ENCODE peak calls at places on chromosome 16, in five cellular contexts. One of them, this sample, is unnamed.
A peak's percentile ranks its signal among the peaks of the same experiment; 100 is the strongest.

GRCh38 chr16:1791256-1791942 is 2.1 kb downstream of the IGFALS start:
- DNase-seq in trophoblast cell: no peak
- DNase-seq in H1: no peak
- DNase-seq in H9: peak; percentile 31
- DNase-seq in mesenchymal stem cell: no peak
- DNase-seq in this sample: no peak

GRCh38 chr16:79618712-79619050 is 18.1 kb upstream of the MAF start:
- DNase-seq in trophoblast cell: no peak
- DNase-seq in H1: no peak
- DNase-seq in H9: no peak
- DNase-seq in mesenchymal stem cell: no peak
- DNase-seq in this sample: no peak

GRCh38 chr16:22685162-22685830 is 128.7 kb upstream of the HS3ST2 start:
- DNase-seq in trophoblast cell: no peak
- DNase-seq in H1: no peak
- DNase-seq in H9: no peak
- DNase-seq in mesenchymal stem cell: peak; percentile 14
- DNase-seq in this sample: no peak

GRCh38 chr16:19168173-19169080 is at the start of gene SYT17:
- DNase-seq in trophoblast cell: peak; percentile 76
- DNase-seq in H1: no peak
- DNase-seq in H9: no peak
- DNase-seq in mesenchymal stem cell: peak; percentile 45
- DNase-seq in this sample: peak; percentile 21

GRCh38 chr16:80585764-80586163 is 45.0 kb downstream of the DYNLRB2 start:
- DNase-seq in trophoblast cell: no peak
- DNase-seq in H1: no peak
- DNase-seq in H9: no peak
- DNase-seq in mesenchymal stem cell: no peak
- DNase-seq in this sample: no peak

GRCh38 chr16:69861276-69862030 is 89.7 kb upstream of the CLEC18A start:
- DNase-seq in trophoblast cell: no peak
- DNase-seq in H1: no peak
- DNase-seq in H9: no peak
- DNase-seq in mesenchymal stem cell: peak; percentile 63
- DNase-seq in this sample: no peak

GRCh38 chr16:9092963-9093477 is 1.6 kb downstream of the HAPSTR1 start:
- DNase-seq in trophoblast cell: peak; percentile 55
- DNase-seq in H1: no peak
- DNase-seq in H9: no peak
- DNase-seq in mesenchymal stem cell: no peak
- DNase-seq in this sample: no peak

GRCh38 chr16:31700530-31701388 is 172.8 kb upstream of the ZNF267 start:
- DNase-seq in trophoblast cell: peak; percentile 55
- DNase-seq in H1: no peak
- DNase-seq in H9: no peak
- DNase-seq in mesenchymal stem cell: peak; percentile 80
- DNase-seq in this sample: peak; percentile 62

GRCh38 chr16:18788828-18789514 is 1.2 kb downstream of the RPS15A start:
- DNase-seq in trophoblast cell: no peak
- DNase-seq in H1: no peak
- DNase-seq in H9: no peak
- DNase-seq in mesenchymal stem cell: no peak
- DNase-seq in this sample: no peak

GRCh38 chr16:4097826-4098240 is 18.4 kb downstream of the ADCY9 start:
- DNase-seq in trophoblast cell: peak; percentile 39
- DNase-seq in H1: no peak
- DNase-seq in H9: no peak
- DNase-seq in mesenchymal stem cell: peak; percentile 85
- DNase-seq in this sample: no peak

GRCh38 chr16:15885560-15886001 is 2.8 kb downstream of the CEP20 start:
- DNase-seq in trophoblast cell: no peak
- DNase-seq in H1: no peak
- DNase-seq in H9: no peak
- DNase-seq in mesenchymal stem cell: peak; percentile 3
- DNase-seq in this sample: no peak

GRCh38 chr16:70699696-70700095 is 13.8 kb upstream of the MTSS2 start:
- DNase-seq in trophoblast cell: no peak
- DNase-seq in H1: no peak
- DNase-seq in H9: no peak
- DNase-seq in mesenchymal stem cell: no peak
- DNase-seq in this sample: no peak

GRCh38 chr16:85923153-85924021 is 24.4 kb downstream of the IRF8 start:
- DNase-seq in trophoblast cell: peak; percentile 66
- DNase-seq in H1: no peak
- DNase-seq in H9: no peak
- DNase-seq in mesenchymal stem cell: peak; percentile 98
- DNase-seq in this sample: no peak

GRCh38 chr16:23367988-23368387 is 65.9 kb downstream of the SCNN1B start:
- DNase-seq in trophoblast cell: no peak
- DNase-seq in H1: no peak
- DNase-seq in H9: no peak
- DNase-seq in mesenchymal stem cell: no peak
- DNase-seq in this sample: no peak

GRCh38 chr16:69194488-69194887 is 7.5 kb downstream of the SNTB2 start:
- DNase-seq in trophoblast cell: no peak
- DNase-seq in H1: no peak
- DNase-seq in H9: no peak
- DNase-seq in mesenchymal stem cell: no peak
- DNase-seq in this sample: no peak

GRCh38 chr16:57786632-57787518 is 15.4 kb downstream of the KIFC3 start:
- DNase-seq in trophoblast cell: no peak
- DNase-seq in H1: no peak
- DNase-seq in H9: no peak
- DNase-seq in mesenchymal stem cell: no peak
- DNase-seq in this sample: no peak

GRCh38 chr16:22123146-22123545 is 30.8 kb downstream of the VWA3A start:
- DNase-seq in trophoblast cell: no peak
- DNase-seq in H1: no peak
- DNase-seq in H9: no peak
- DNase-seq in mesenchymal stem cell: no peak
- DNase-seq in this sample: no peak

GRCh38 chr16:1990336-1991134 is 765 bp downstream of the SYNGR3 start:
- DNase-seq in trophoblast cell: peak; percentile 54
- DNase-seq in H1: no peak
- DNase-seq in H9: peak; percentile 86
- DNase-seq in mesenchymal stem cell: no peak
- DNase-seq in this sample: no peak

DNA sequence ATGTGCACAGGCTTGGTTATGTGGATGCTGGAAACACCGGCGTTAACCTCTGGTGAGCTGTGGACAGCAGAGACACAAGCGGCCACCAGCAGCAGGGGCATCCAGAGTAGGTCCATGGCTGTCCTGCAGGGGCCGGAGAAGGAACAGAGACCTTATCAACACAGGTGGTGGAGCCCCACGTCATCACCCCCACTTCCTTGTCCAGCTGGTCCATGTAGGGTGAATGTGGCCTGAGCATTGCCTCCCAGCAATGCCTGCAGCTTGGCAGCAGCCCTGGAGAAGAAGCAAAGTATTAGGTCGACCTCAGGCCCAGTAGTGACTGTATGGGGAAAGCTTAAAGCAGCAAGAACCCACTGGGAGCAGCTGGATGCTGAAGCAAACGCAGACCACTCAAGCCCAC is 5.4 kb downstream of the PDILT start:
- DNase-seq in trophoblast cell: no peak
- DNase-seq in H1: no peak
- DNase-seq in H9: no peak
- DNase-seq in mesenchymal stem cell: no peak
- DNase-seq in this sample: no peak
- H4K91ac ChIP-seq in trophoblast cell: no peak overlapping the region
- H4K91ac ChIP-seq in H1: no peak overlapping the region
- H4K91ac ChIP-seq in H9: no peak overlapping the region
- H4K91ac ChIP-seq in mesenchymal stem cell: no peak overlapping the region
- H4K91ac ChIP-seq in this sample: no peak overlapping the region

DNA sequence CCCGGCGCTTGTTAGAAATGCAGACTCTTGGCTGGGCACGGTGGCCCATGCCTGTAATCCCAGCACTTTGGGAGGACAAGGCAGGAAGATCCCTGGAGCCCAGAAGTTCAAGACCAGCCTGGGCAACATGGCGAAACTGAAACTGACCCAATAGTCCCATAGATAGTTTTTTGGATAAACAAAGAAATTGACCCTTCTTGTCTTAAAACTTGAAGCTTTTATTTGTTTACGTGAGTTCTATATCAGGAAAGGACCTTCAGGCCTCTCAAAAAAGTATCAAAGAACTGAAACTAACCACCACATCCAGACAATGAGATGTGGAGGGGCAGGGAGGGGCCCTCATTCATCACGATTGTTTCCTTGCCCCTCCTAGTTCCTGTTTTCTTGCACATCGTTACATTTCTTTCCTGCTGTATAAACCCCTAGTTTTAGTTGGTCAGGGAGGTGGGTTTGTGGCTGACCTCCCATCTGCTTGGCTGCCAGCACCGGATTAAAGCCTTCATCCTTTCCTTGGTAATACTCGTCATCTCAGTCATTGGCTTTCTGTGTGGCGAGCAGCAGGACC is 29.9 kb upstream of the PRM1 start:
- DNase-seq in trophoblast cell: no peak
- DNase-seq in H1: no peak
- DNase-seq in H9: no peak
- DNase-seq in mesenchymal stem cell: no peak
- DNase-seq in this sample: no peak
- H2AK5ac ChIP-seq in trophoblast cell: no peak overlapping the region
- H2AK5ac ChIP-seq in H1: peak overlapping the region; percentile 67
- H2AK5ac ChIP-seq in H9: no peak overlapping the region
- H2AK5ac ChIP-seq in mesenchymal stem cell: peak overlapping the region; percentile 98
- H2AK5ac ChIP-seq in this sample: no peak overlapping the region

GRCh38 chr16:55297062-55297909 is 26.7 kb upstream of the IRX6 start:
- DNase-seq in trophoblast cell: no peak
- DNase-seq in H1: no peak
- DNase-seq in H9: no peak
- DNase-seq in mesenchymal stem cell: no peak
- DNase-seq in this sample: no peak
- H2BK12ac ChIP-seq in trophoblast cell: no peak overlapping the region
- H2BK12ac ChIP-seq in H1: no peak overlapping the region
- H2BK12ac ChIP-seq in H9: no peak overlapping the region
- H2BK12ac ChIP-seq in mesenchymal stem cell: no peak overlapping the region
- H2BK12ac ChIP-seq in this sample: no peak overlapping the region

GRCh38 chr16:67653131-67654068 is 6.7 kb downstream of the ACD start:
- DNase-seq in trophoblast cell: no peak
- DNase-seq in H1: no peak
- DNase-seq in H9: no peak
- DNase-seq in mesenchymal stem cell: peak; percentile 45
- DNase-seq in this sample: no peak
- H4K91ac ChIP-seq in trophoblast cell: no peak overlapping the region
- H4K91ac ChIP-seq in H1: no peak overlapping the region
- H4K91ac ChIP-seq in H9: no peak overlapping the region
- H4K91ac ChIP-seq in mesenchymal stem cell: no peak overlapping the region
- H4K91ac ChIP-seq in this sample: no peak overlapping the region

DNA sequence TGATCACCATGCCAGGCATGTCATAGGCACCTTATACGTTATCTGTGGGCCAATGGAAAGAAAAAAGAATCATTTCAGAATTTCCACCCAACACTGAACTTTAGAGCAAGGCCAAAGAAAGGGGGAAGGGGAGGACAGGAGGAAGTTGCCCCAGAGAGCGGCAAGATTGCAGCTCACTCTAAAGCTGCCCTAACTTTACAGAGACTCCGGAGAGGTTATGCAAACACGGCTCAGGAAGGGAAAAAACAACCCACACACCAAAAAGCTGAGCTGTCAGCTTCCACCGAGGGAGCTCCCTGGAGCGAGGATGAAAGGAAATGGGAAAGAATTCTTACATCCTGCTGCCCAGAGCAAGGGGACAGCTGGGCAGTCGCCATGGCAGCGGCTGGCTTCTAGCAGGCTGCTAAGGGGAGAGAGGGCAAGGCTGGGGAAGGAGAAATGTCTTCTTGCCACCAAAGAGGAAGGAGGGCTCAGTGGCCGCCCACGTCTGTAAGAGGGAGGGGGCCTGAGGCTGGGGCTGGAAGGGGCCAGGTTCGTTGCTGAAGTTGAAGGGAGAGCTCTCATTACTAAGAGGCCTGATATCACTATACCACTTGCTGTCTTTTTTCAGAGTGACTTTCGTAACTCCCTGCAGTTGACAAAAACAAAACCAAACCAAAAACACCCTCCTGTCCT is 18.2 kb downstream of the COTL1 start:
- DNase-seq in trophoblast cell: peak; percentile 37
- DNase-seq in H1: peak; percentile 50
- DNase-seq in H9: peak; percentile 89
- DNase-seq in mesenchymal stem cell: peak; percentile 92
- DNase-seq in this sample: peak; percentile 77
- H2AK5ac ChIP-seq in trophoblast cell: no peak overlapping the region
- H2AK5ac ChIP-seq in H1: no peak overlapping the region
- H2AK5ac ChIP-seq in H9: no peak overlapping the region
- H2AK5ac ChIP-seq in mesenchymal stem cell: peak overlapping the region; percentile 69
- H2AK5ac ChIP-seq in this sample: no peak overlapping the region

DNA sequence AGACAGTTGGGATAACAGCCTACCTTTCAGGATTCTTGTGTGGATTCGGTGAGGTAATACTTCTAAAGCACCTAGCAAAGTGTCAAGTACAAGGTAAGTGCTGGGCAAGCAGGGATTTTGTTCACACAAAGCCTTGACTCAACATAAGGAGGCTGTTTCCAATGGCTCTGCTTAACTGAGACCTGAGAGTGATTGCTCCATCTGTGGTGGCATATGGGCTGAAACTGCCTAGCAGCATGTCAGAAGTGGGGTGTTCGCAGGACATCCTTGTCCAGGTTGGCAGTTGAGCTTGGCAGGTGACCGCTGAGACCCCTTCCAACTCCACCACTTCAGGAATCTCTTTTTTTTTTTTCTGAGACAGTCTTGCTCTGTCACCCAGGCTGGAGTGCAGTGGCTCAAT is 19.8 kb downstream of the IL4R start:
- DNase-seq in trophoblast cell: no peak
- DNase-seq in H1: no peak
- DNase-seq in H9: no peak
- DNase-seq in mesenchymal stem cell: no peak
- DNase-seq in this sample: no peak
- H2BK12ac ChIP-seq in trophoblast cell: no peak overlapping the region
- H2BK12ac ChIP-seq in H1: no peak overlapping the region
- H2BK12ac ChIP-seq in H9: no peak overlapping the region
- H2BK12ac ChIP-seq in mesenchymal stem cell: no peak overlapping the region
- H2BK12ac ChIP-seq in this sample: no peak overlapping the region

GRCh38 chr16:89505204-89506112 is 2.7 kb upstream of the SPG7 start:
- DNase-seq in trophoblast cell: peak; percentile 51
- DNase-seq in H1: no peak
- DNase-seq in H9: no peak
- DNase-seq in mesenchymal stem cell: peak; percentile 98
- DNase-seq in this sample: no peak
- H4K91ac ChIP-seq in trophoblast cell: no peak overlapping the region
- H4K91ac ChIP-seq in H1: no peak overlapping the region
- H4K91ac ChIP-seq in H9: no peak overlapping the region
- H4K91ac ChIP-seq in mesenchymal stem cell: peak overlapping the region; percentile 95
- H4K91ac ChIP-seq in this sample: no peak overlapping the region